ENCODE peak calls at places on chromosomes 5 and 9, in eight cellular contexts. T is lower leg skin, S is C1 segment of cervical spinal cord, H is fibroblast of lung, V is substantia nigra, E is lower lobe of right lung, G is fibroblast of mammary gland, A is foreskin melanocyte. W is an unnamed sample.

GRCh38 chr5:121805931-121806330 is 45.8 kb upstream of the FTMT start:
- DNase-seq in G (peak; percentile 33), T (no peak), H (peak; percentile 2), A (no peak), V (no peak), S (no peak), E (no peak), W (peak; percentile 32)

GRCh38 chr5:41412496-41412895 is 97.9 kb downstream of the PLCXD3 start:
- DNase-seq in H (no peak), A (no peak), V (no peak), E (no peak), G (no peak), S (no peak), T (no peak), W (no peak)

GRCh38 chr5:64384761-64385160 is 121.1 kb upstream of the RGS7BP start:
- DNase-seq in T (no peak), V (no peak), H (peak; percentile 1), S (no peak), E (no peak), A (peak; percentile 18), G (peak; percentile 3), W (peak; percentile 46)

GRCh38 chr9:93684161-93684765 is 107.9 kb downstream of the PHF2 start:
- DNase-seq in V (no peak), G (no peak), T (no peak), S (no peak), E (no peak), A (no peak), H (no peak), W (no peak)

GRCh38 chr5:179973391-179973790 is 65.7 kb upstream of the TBC1D9B start:
- DNase-seq in T (no peak), G (no peak), E (no peak), V (no peak), S (no peak), H (no peak), A (no peak), W (no peak)

GRCh38 chr9:80964951-80965350 is 724.4 kb downstream of the TLE1 start:
- DNase-seq in A (no peak), E (no peak), G (no peak), V (no peak), S (no peak), H (no peak), T (no peak), W (no peak)

GRCh38 chr5:121503111-121503840 is 348.4 kb upstream of the FTMT start:
- DNase-seq in G (peak; percentile 1), H (peak; percentile 3), A (peak; percentile 80), E (peak; percentile 46), S (no peak), V (no peak), T (peak; percentile 19), W (peak; percentile 20)

GRCh38 chr9:14661421-14662059 is 31.7 kb downstream of the ZDHHC21 start:
- DNase-seq in E (no peak), S (no peak), H (peak; percentile 60), G (peak; percentile 42), A (peak; percentile 29), V (no peak), T (no peak), W (peak; percentile 3)

GRCh38 chr5:54547711-54548250 is 30.2 kb downstream of the SNX18 start:
- DNase-seq in S (peak; percentile 37), H (peak; percentile 93), A (no peak), V (peak; percentile 20), T (peak; percentile 86), G (peak; percentile 92), E (no peak), W (no peak)

GRCh38 chr5:60350794-60351193 is 349.2 kb downstream of the DEPDC1B start:
- DNase-seq in V (no peak), E (no peak), H (no peak), G (no peak), A (no peak), S (no peak), T (no peak), W (no peak)

GRCh38 chr9:116103976-116104820 is 49.4 kb upstream of the PAPPA start:
- DNase-seq in T (no peak), S (no peak), H (no peak), V (no peak), E (no peak), A (no peak), G (peak; percentile 32), W (no peak)

GRCh38 chr5:158869092-158869491 is 230.6 kb downstream of the EBF1 start:
- DNase-seq in E (no peak), G (no peak), T (no peak), A (no peak), H (no peak), S (no peak), V (no peak), W (no peak)

GRCh38 chr5:134034326-134034725 is 29.6 kb upstream of the VDAC1 start:
- DNase-seq in E (no peak), V (no peak), S (no peak), A (no peak), H (no peak), T (no peak), G (no peak), W (no peak)

GRCh38 chr9:116589392-116590354 is 97.4 kb upstream of the TRIM32 start:
- DNase-seq in A (peak; percentile 75), T (no peak), S (no peak), E (no peak), V (no peak), G (peak; percentile 89), H (peak; percentile 67), W (peak; percentile 20)

GRCh38 chr9:116191757-116192415 is 38.3 kb downstream of the PAPPA start:
- DNase-seq in E (no peak), H (no peak), G (no peak), T (no peak), A (no peak), S (no peak), V (no peak), W (no peak)

W was measured in SW480.